ENCODE peak calls at places on chromosomes 16 and 17, in six cellular contexts. C, T, U, P, Z and K are unnamed samples.

GRCh38 chr17:38943607-38944006 is 18.2 kb downstream of the LASP1NB start:
- DNase-seq in C (no peak), T (no peak), U (no peak), P (peak), Z (no peak), K (no peak)

GRCh38 chr16:56812884-56813283 is 52.1 kb upstream of the SLC12A3 start:
- DNase-seq in C (no peak), T (no peak), U (no peak), P (no peak), Z (peak), K (no peak)

GRCh38 chr17:81400154-81400938 is 5.1 kb downstream of the BAHCC1 start:
- DNase-seq in C (no peak), T (no peak), U (no peak), P (peak), Z (no peak), K (peak)

GRCh38 chr16:920722-921121 is 50.1 kb downstream of the LMF1 start:
- DNase-seq in C (no peak), T (no peak), U (no peak), P (no peak), Z (no peak), K (no peak)

GRCh38 chr17:2335726-2336214 is 487 bp downstream of the TSR1 start:
- DNase-seq in C (no peak), T (no peak), U (no peak), P (no peak), Z (no peak), K (no peak)

GRCh38 chr16:11312718-11313492 is 31.8 kb upstream of the PRM1 start:
- DNase-seq in C (no peak), T (peak), U (peak), P (no peak), Z (peak), K (peak)

GRCh38 chr16:85605051-85605911 is 7.8 kb upstream of the GSE1 start:
- DNase-seq in C (no peak), T (no peak), U (no peak), P (no peak), Z (no peak), K (no peak)

GRCh38 chr17:11121680-11122079 is 119.3 kb upstream of the SHISA6 start:
- DNase-seq in C (no peak), T (no peak), U (no peak), P (no peak), Z (no peak), K (no peak)

GRCh38 chr17:4499431-4500187 is 928 bp downstream of the SPNS2 start:
- DNase-seq in C (no peak), T (peak), U (peak), P (peak), Z (no peak), K (no peak)

GRCh38 chr16:89931305-89931896 is 8.3 kb downstream of the TUBB3 start:
- DNase-seq in C (no peak), T (no peak), U (no peak), P (no peak), Z (peak), K (no peak)